ENCODE peak calls at places on chromosomes 7 and 10, in four cellular contexts. One of them, this sample, is unnamed.
A peak's percentile ranks its signal among the peaks of the same experiment; 100 is the strongest.

GRCh38 chr7:122013070-122013469 is 131.0 kb downstream of the AASS start:
- DNase-seq in IMR-90: no peak
- DNase-seq in fibroblast of mammary gland: peak; percentile 12
- DNase-seq in lower leg skin: no peak
- DNase-seq in this sample: no peak

GRCh38 chr7:22417349-22417748 is 60.4 kb upstream of the RAPGEF5 start:
- DNase-seq in IMR-90: no peak
- DNase-seq in fibroblast of mammary gland: no peak
- DNase-seq in lower leg skin: no peak
- DNase-seq in this sample: no peak

GRCh38 chr7:32062150-32062549 is 8.1 kb downstream of the PDE1C start:
- DNase-seq in IMR-90: peak; percentile 30
- DNase-seq in fibroblast of mammary gland: peak; percentile 29
- DNase-seq in lower leg skin: no peak
- DNase-seq in this sample: no peak

GRCh38 chr10:81414038-81414437 is 461.0 kb upstream of the NRG3 start:
- DNase-seq in IMR-90: no peak
- DNase-seq in fibroblast of mammary gland: no peak
- DNase-seq in lower leg skin: no peak
- DNase-seq in this sample: no peak

GRCh38 chr7:29921404-29922010 is 68.1 kb downstream of the SCRN1 start:
- DNase-seq in IMR-90: peak; percentile 57
- DNase-seq in fibroblast of mammary gland: peak; percentile 70
- DNase-seq in lower leg skin: no peak
- DNase-seq in this sample: peak; percentile 11

GRCh38 chr10:75016290-75016689 is 95.2 kb upstream of the SAMD8 start:
- DNase-seq in IMR-90: no peak
- DNase-seq in fibroblast of mammary gland: no peak
- DNase-seq in lower leg skin: no peak
- DNase-seq in this sample: no peak

GRCh38 chr10:52652431-52653220 is 120.0 kb downstream of the MBL2 start:
- DNase-seq in IMR-90: no peak
- DNase-seq in fibroblast of mammary gland: no peak
- DNase-seq in lower leg skin: no peak
- DNase-seq in this sample: no peak

GRCh38 chr10:131831561-131831960 is 69.2 kb upstream of the PPP2R2D start:
- DNase-seq in IMR-90: no peak
- DNase-seq in fibroblast of mammary gland: no peak
- DNase-seq in lower leg skin: no peak
- DNase-seq in this sample: no peak

GRCh38 chr10:103481974-103482531 is 3.0 kb upstream of the CALHM3 start:
- DNase-seq in IMR-90: peak; percentile 69
- DNase-seq in fibroblast of mammary gland: peak; percentile 86
- DNase-seq in lower leg skin: no peak
- DNase-seq in this sample: peak; percentile 32

GRCh38 chr10:27614776-27615175 is 110.7 kb downstream of the RAB18 start:
- DNase-seq in IMR-90: no peak
- DNase-seq in fibroblast of mammary gland: no peak
- DNase-seq in lower leg skin: no peak
- DNase-seq in this sample: no peak

GRCh38 chr7:147279951-147280350 is 1163.3 kb downstream of the CNTNAP2 start:
- DNase-seq in IMR-90: no peak
- DNase-seq in fibroblast of mammary gland: no peak
- DNase-seq in lower leg skin: no peak
- DNase-seq in this sample: no peak

GRCh38 chr7:21972397-21972784 is 26.7 kb upstream of the CDCA7L start:
- DNase-seq in IMR-90: no peak
- DNase-seq in fibroblast of mammary gland: no peak
- DNase-seq in lower leg skin: no peak
- DNase-seq in this sample: no peak

DNA sequence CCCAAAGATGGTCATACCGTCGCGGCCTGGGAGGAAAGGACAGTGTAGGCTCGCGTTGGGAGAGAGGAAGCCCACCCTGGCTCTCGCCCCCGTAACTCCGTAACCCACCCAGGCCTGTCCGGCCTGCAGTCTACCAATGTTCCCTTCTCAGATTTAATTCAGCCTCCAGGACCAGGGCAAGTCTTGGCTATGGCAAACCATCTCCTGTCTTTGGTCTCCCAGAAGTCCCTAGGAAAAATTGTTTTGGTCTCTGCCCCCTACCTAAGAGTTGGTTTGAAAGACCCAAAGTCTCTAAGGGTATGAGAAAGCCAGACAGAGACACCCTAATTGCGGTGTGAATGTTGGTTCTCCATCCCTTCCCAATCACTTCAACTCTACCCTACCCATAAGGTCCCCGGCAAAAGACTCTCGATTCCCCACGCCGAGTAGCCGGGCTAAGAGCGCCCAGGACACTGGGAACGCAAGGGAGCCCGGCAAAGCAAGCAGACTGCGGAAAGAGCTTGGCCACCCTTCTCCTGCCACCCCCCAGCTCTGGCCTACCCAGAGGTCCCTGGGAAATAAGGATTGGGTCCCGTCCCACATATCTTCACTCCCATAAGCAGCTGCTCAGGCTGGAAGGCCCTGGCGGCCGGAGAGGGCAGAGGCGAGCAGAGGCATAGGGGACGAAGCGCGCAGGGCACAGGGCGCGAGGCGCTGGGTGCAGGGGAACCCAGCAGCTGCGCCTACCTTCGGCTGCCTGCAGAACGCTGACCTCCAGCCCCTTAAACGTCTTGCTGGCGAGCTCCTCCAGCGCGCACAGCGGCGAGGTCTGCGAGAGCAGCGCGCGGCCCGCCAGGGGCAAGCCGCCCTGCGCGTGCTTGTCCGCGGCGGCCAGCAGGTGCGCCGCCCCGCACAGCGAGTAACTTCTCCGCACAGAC is 1.2 kb downstream of the LBX1 start:
- DNase-seq in IMR-90: no peak
- DNase-seq in fibroblast of mammary gland: no peak
- DNase-seq in lower leg skin: no peak
- DNase-seq in this sample: no peak
- TF ChIP-seq CTCF in IMR-90: no peak
- TF ChIP-seq CTCF in fibroblast of mammary gland: no peak
- TF ChIP-seq CTCF in lower leg skin: no peak
- TF ChIP-seq CTCF in this sample: no peak

GRCh38 chr10:86673216-86673826 is 5.0 kb downstream of the LDB3 start:
- DNase-seq in IMR-90: no peak
- DNase-seq in fibroblast of mammary gland: no peak
- DNase-seq in lower leg skin: no peak
- DNase-seq in this sample: no peak

GRCh38 chr10:86670876-86671275 is 2.6 kb downstream of the LDB3 start:
- DNase-seq in IMR-90: no peak
- DNase-seq in fibroblast of mammary gland: no peak
- DNase-seq in lower leg skin: no peak
- DNase-seq in this sample: no peak

GRCh38 chr10:86671985-86672710 is 3.8 kb downstream of the LDB3 start:
- DNase-seq in IMR-90: peak; percentile 25
- DNase-seq in fibroblast of mammary gland: no peak
- DNase-seq in lower leg skin: no peak
- DNase-seq in this sample: no peak

GRCh38 chr10:86670290-86670811 is 2.0 kb downstream of the LDB3 start:
- DNase-seq in IMR-90: no peak
- DNase-seq in fibroblast of mammary gland: no peak
- DNase-seq in lower leg skin: no peak
- DNase-seq in this sample: no peak

DNA sequence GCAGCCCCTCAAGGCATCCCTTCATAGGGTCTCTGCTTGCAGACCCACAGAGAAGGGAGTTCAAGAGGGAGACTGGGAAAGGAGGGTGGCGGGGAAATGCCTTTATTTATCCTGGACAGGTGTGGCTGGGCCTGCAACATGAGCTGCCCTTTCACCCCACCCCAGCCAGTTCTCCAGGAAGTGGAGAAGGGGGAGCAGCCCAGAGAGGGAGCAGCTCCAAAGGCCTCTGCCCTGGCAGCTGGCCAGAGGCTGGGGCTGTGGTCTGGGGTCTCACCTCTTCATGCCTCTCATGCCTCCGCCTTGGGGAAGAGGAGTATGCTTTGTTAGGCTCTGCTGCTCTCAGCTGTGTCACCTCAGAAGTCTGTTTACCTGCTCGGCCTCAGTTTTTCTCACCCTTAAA is 3.1 kb downstream of the LDB3 start:
- DNase-seq in IMR-90: no peak
- DNase-seq in fibroblast of mammary gland: no peak
- DNase-seq in lower leg skin: no peak
- DNase-seq in this sample: no peak
- H3K4me3 ChIP-seq in IMR-90: no peak overlapping the region
- H3K4me3 ChIP-seq in fibroblast of mammary gland: no peak overlapping the region
- H3K4me3 ChIP-seq in lower leg skin: no peak overlapping the region
- H3K4me3 ChIP-seq in this sample: no peak overlapping the region

DNA sequence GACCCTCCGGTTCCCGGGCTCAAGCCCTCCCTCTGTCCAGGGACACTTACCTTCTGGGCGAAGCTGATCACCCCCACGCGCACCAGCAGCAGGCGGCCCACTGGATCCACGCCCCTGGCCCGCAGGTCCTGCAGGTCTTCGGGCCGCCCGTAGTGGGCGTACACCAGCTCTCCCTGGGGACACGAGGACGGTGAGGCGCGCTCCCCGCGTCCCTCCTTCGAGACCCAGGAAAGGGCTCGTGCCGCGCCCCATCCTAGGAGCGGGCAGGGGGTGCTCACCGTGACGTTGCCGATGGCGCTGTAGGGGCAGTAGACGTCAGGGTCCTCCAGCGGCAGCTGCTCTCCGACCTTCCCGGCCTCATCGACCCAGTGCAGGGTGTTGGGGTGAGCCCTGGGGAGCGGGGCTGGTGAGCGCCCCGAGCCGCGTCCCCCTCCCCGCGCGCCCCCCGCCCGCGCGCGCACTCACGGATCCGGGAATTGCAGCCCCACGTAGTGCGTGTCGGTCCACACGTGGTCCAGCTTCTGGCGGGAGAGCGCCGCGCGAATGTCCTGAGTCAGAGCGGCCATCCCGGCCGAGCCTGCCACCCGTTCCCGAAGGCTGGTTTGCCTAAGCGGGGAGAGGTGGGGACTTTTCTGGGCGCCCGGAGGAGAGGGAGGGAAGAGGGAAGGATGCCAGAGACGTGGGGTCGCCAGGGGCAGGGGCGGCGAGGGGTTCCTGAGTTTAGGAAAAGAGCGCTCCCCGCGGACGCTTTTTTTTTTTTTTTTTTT is 8.2 kb downstream of the TFR2 start:
- DNase-seq in IMR-90: peak; percentile 29
- DNase-seq in fibroblast of mammary gland: peak; percentile 24
- DNase-seq in lower leg skin: no peak
- DNase-seq in this sample: no peak
- TF ChIP-seq CTCF in IMR-90: peak; percentile 25
- TF ChIP-seq CTCF in fibroblast of mammary gland: peak; percentile 20
- TF ChIP-seq CTCF in lower leg skin: no peak
- TF ChIP-seq CTCF in this sample: peak; percentile 50

DNA sequence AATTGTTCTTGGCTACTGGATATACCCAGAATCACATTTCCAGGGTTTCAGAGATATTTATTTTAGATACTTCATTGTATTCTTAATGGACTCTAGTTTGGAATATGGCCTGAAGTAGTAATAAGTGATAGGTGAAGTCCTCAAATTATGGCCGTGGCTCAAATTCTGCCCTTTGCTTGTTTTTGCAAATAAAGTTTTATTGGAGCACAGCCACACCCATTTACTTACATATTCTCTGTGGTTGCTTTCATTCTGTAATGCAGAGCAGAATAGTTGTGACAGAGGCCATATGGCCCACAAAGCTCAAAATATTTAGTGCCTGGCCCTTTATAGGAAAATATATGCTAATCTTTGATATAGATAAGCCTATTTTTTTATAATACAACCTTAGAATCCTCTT is 19.5 kb downstream of the ANLN start:
- DNase-seq in IMR-90: no peak
- DNase-seq in fibroblast of mammary gland: no peak
- DNase-seq in lower leg skin: no peak
- DNase-seq in this sample: no peak
- H3K4me3 ChIP-seq in IMR-90: no peak overlapping the region
- H3K4me3 ChIP-seq in fibroblast of mammary gland: no peak overlapping the region
- H3K4me3 ChIP-seq in lower leg skin: no peak overlapping the region
- H3K4me3 ChIP-seq in this sample: no peak overlapping the region

GRCh38 chr7:36961097-36961496 is 236.8 kb upstream of the AOAH start:
- DNase-seq in IMR-90: no peak
- DNase-seq in fibroblast of mammary gland: no peak
- DNase-seq in lower leg skin: no peak
- DNase-seq in this sample: no peak

GRCh38 chr7:36962367-36962766 is 238.1 kb upstream of the AOAH start:
- DNase-seq in IMR-90: no peak
- DNase-seq in fibroblast of mammary gland: no peak
- DNase-seq in lower leg skin: no peak
- DNase-seq in this sample: no peak

GRCh38 chr7:36960105-36960504 is 235.8 kb upstream of the AOAH start:
- DNase-seq in IMR-90: no peak
- DNase-seq in fibroblast of mammary gland: no peak
- DNase-seq in lower leg skin: no peak
- DNase-seq in this sample: no peak

GRCh38 chr7:36964297-36964696 is 240.0 kb upstream of the AOAH start:
- DNase-seq in IMR-90: no peak
- DNase-seq in fibroblast of mammary gland: no peak
- DNase-seq in lower leg skin: no peak
- DNase-seq in this sample: no peak

DNA sequence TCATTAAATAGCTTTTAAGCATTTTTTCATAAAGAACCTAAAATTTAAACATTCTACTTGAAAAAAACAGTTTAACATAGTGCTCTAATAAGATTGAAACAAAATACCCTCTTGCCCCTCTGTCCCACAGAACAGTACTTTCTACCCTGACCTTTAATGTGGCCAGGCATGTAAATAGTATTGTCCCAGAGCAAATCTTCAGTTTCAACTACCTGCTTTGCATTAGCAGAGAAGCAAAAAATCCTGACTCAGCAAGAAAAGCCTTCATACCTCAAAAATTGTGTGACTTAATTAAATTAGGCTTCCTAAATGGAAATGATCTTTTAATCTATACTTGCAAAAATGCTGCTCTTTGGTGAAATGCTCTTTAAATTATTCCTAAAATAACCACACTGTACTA is 237.4 kb upstream of the AOAH start:
- DNase-seq in IMR-90: no peak
- DNase-seq in fibroblast of mammary gland: no peak
- DNase-seq in lower leg skin: no peak
- DNase-seq in this sample: no peak
- TF ChIP-seq CTCF in IMR-90: no peak
- TF ChIP-seq CTCF in fibroblast of mammary gland: no peak
- TF ChIP-seq CTCF in lower leg skin: no peak
- TF ChIP-seq CTCF in this sample: no peak

GRCh38 chr7:64888561-64888900 is 14.5 kb upstream of the ZNF273 start:
- DNase-seq in IMR-90: no peak
- DNase-seq in fibroblast of mammary gland: no peak
- DNase-seq in lower leg skin: no peak
- DNase-seq in this sample: no peak

GRCh38 chr7:64889686-64890162 is 13.3 kb upstream of the ZNF273 start:
- DNase-seq in IMR-90: no peak
- DNase-seq in fibroblast of mammary gland: no peak
- DNase-seq in lower leg skin: peak; percentile 80
- DNase-seq in this sample: no peak

GRCh38 chr7:64886956-64887545 is 16.0 kb upstream of the ZNF273 start:
- DNase-seq in IMR-90: no peak
- DNase-seq in fibroblast of mammary gland: no peak
- DNase-seq in lower leg skin: peak; percentile 53
- DNase-seq in this sample: no peak

GRCh38 chr7:64888901-64889685 is 14.0 kb upstream of the ZNF273 start:
- DNase-seq in IMR-90: no peak
- DNase-seq in fibroblast of mammary gland: peak; percentile 21
- DNase-seq in lower leg skin: peak; percentile 86
- DNase-seq in this sample: no peak

GRCh38 chr7:64887756-64888508 is 15.1 kb upstream of the ZNF273 start:
- DNase-seq in IMR-90: no peak
- DNase-seq in fibroblast of mammary gland: no peak
- DNase-seq in lower leg skin: peak; percentile 86
- DNase-seq in this sample: no peak
- H3K4me3 ChIP-seq in IMR-90: no peak overlapping the region
- H3K4me3 ChIP-seq in fibroblast of mammary gland: peak overlapping the region; percentile 35
- H3K4me3 ChIP-seq in lower leg skin: no peak overlapping the region
- H3K4me3 ChIP-seq in this sample: no peak overlapping the region

This sample was measured in AG09309.